ENCODE peak calls at places on chromosomes 5 and 9, in four cellular contexts. One of them, this sample, is unnamed.
A peak's percentile ranks its signal among the peaks of the same experiment; 100 is the strongest.

GRCh38 chr5:87393331-87393730 is 19.4 kb downstream of the CCNH start:
- DNase-seq in brain microvascular endothelial cell: no peak
- DNase-seq in tibial artery: no peak
- DNase-seq in GM23248: peak; percentile 87
- DNase-seq in this sample: no peak

GRCh38 chr5:125461641-125462072 is 715.2 kb upstream of the ZNF608 start:
- DNase-seq in brain microvascular endothelial cell: no peak
- DNase-seq in tibial artery: no peak
- DNase-seq in GM23248: no peak
- DNase-seq in this sample: no peak

GRCh38 chr5:155794801-155795200 is 532.2 kb upstream of the SGCD start:
- DNase-seq in brain microvascular endothelial cell: no peak
- DNase-seq in tibial artery: no peak
- DNase-seq in GM23248: peak; percentile 12
- DNase-seq in this sample: no peak

GRCh38 chr9:111992523-111992922 is 95.9 kb downstream of the UGCG start:
- DNase-seq in brain microvascular endothelial cell: peak; percentile 52
- DNase-seq in tibial artery: no peak
- DNase-seq in GM23248: peak; percentile 79
- DNase-seq in this sample: no peak

GRCh38 chr5:169637856-169638190 is 748 bp downstream of the DOCK2 start:
- DNase-seq in brain microvascular endothelial cell: no peak
- DNase-seq in tibial artery: no peak
- DNase-seq in GM23248: no peak
- DNase-seq in this sample: no peak

GRCh38 chr5:157917909-157918809 is 59.2 kb upstream of the CLINT1 start:
- DNase-seq in brain microvascular endothelial cell: peak; percentile 85
- DNase-seq in tibial artery: peak; percentile 69
- DNase-seq in GM23248: peak; percentile 90
- DNase-seq in this sample: peak; percentile 68

GRCh38 chr9:133184971-133185370 is 21.3 kb upstream of the GBGT1 start:
- DNase-seq in brain microvascular endothelial cell: peak; percentile 70
- DNase-seq in tibial artery: no peak
- DNase-seq in GM23248: peak; percentile 89
- DNase-seq in this sample: no peak

GRCh38 chr9:75084081-75084672 is 3.8 kb downstream of the NMRK1 start:
- DNase-seq in brain microvascular endothelial cell: no peak
- DNase-seq in tibial artery: no peak
- DNase-seq in GM23248: no peak
- DNase-seq in this sample: no peak

GRCh38 chr5:96577909-96578308 is 84.3 kb upstream of the CAST start:
- DNase-seq in brain microvascular endothelial cell: no peak
- DNase-seq in tibial artery: no peak
- DNase-seq in GM23248: peak; percentile 56
- DNase-seq in this sample: no peak

GRCh38 chr9:127527560-127528268 is 76.4 kb downstream of the LRSAM1 start:
- DNase-seq in brain microvascular endothelial cell: no peak
- DNase-seq in tibial artery: no peak
- DNase-seq in GM23248: no peak
- DNase-seq in this sample: no peak

GRCh38 chr5:114857951-114858401 is 311.7 kb downstream of the TRIM36 start:
- DNase-seq in brain microvascular endothelial cell: no peak
- DNase-seq in tibial artery: no peak
- DNase-seq in GM23248: peak; percentile 0
- DNase-seq in this sample: no peak

GRCh38 chr9:124257070-124257864 is 482 bp upstream of the NEK6 start:
- DNase-seq in brain microvascular endothelial cell: no peak
- DNase-seq in tibial artery: peak; percentile 63
- DNase-seq in GM23248: peak; percentile 47
- DNase-seq in this sample: no peak

GRCh38 chr5:5276471-5276870 is 136.3 kb downstream of the ADAMTS16 start:
- DNase-seq in brain microvascular endothelial cell: no peak
- DNase-seq in tibial artery: no peak
- DNase-seq in GM23248: no peak
- DNase-seq in this sample: no peak

GRCh38 chr5:96066386-96066719 is 104.7 kb upstream of the ELL2 start:
- DNase-seq in brain microvascular endothelial cell: no peak
- DNase-seq in tibial artery: no peak
- DNase-seq in GM23248: no peak
- DNase-seq in this sample: no peak

GRCh38 chr5:154937718-154938466 is at the start of gene GEMIN5:
- DNase-seq in brain microvascular endothelial cell: peak; percentile 68
- DNase-seq in tibial artery: peak; percentile 87
- DNase-seq in GM23248: peak; percentile 96
- DNase-seq in this sample: peak; percentile 71

GRCh38 chr9:38339087-38339486 is 53.4 kb upstream of the ALDH1B1 start:
- DNase-seq in brain microvascular endothelial cell: peak; percentile 19
- DNase-seq in tibial artery: no peak
- DNase-seq in GM23248: peak; percentile 82
- DNase-seq in this sample: no peak

GRCh38 chr5:172444110-172444510 is 10.2 kb downstream of the SH3PXD2B start:
- DNase-seq in brain microvascular endothelial cell: peak; percentile 57
- DNase-seq in tibial artery: peak; percentile 64
- DNase-seq in GM23248: peak; percentile 77
- DNase-seq in this sample: no peak

GRCh38 chr5:33257807-33258491 is 182.8 kb upstream of the TARS1 start:
- DNase-seq in brain microvascular endothelial cell: peak; percentile 78
- DNase-seq in tibial artery: no peak
- DNase-seq in GM23248: peak; percentile 90
- DNase-seq in this sample: no peak

GRCh38 chr5:42767491-42768105 is 11.0 kb downstream of the CCDC152 start:
- DNase-seq in brain microvascular endothelial cell: peak; percentile 11
- DNase-seq in tibial artery: no peak
- DNase-seq in GM23248: peak; percentile 58
- DNase-seq in this sample: no peak

GRCh38 chr9:33265211-33265885 is 499 bp downstream of the CHMP5 start:
- DNase-seq in brain microvascular endothelial cell: no peak
- DNase-seq in tibial artery: no peak
- DNase-seq in GM23248: peak; percentile 51
- DNase-seq in this sample: no peak

GRCh38 chr5:124408738-124409453 is 337.5 kb downstream of the ZNF608 start:
- DNase-seq in brain microvascular endothelial cell: no peak
- DNase-seq in tibial artery: no peak
- DNase-seq in GM23248: peak; percentile 24
- DNase-seq in this sample: no peak

GRCh38 chr5:109857405-109858031 is 167.8 kb downstream of the MAN2A1 start:
- DNase-seq in brain microvascular endothelial cell: no peak
- DNase-seq in tibial artery: no peak
- DNase-seq in GM23248: no peak
- DNase-seq in this sample: no peak

GRCh38 chr9:76107487-76107886 is 217.0 kb downstream of the PCSK5 start:
- DNase-seq in brain microvascular endothelial cell: no peak
- DNase-seq in tibial artery: peak; percentile 82
- DNase-seq in GM23248: peak; percentile 71
- DNase-seq in this sample: no peak

GRCh38 chr5:1143670-1143951 is 31.7 kb upstream of the SLC12A7 start:
- DNase-seq in brain microvascular endothelial cell: no peak
- DNase-seq in tibial artery: no peak
- DNase-seq in GM23248: no peak
- DNase-seq in this sample: no peak

GRCh38 chr5:138138949-138139775 is at the start of gene NME5:
- DNase-seq in brain microvascular endothelial cell: peak; percentile 55
- DNase-seq in tibial artery: no peak
- DNase-seq in GM23248: no peak
- DNase-seq in this sample: no peak

GRCh38 chr9:110152704-110153374 is 55.1 kb downstream of the C9orf152 start:
- DNase-seq in brain microvascular endothelial cell: peak; percentile 38
- DNase-seq in tibial artery: no peak
- DNase-seq in GM23248: peak; percentile 66
- DNase-seq in this sample: no peak

GRCh38 chr5:60297658-60298057 is 402.3 kb downstream of the DEPDC1B start:
- DNase-seq in brain microvascular endothelial cell: no peak
- DNase-seq in tibial artery: no peak
- DNase-seq in GM23248: no peak
- DNase-seq in this sample: no peak

GRCh38 chr9:114893622-114894021 is 36.8 kb downstream of the TNFSF8 start:
- DNase-seq in brain microvascular endothelial cell: no peak
- DNase-seq in tibial artery: no peak
- DNase-seq in GM23248: peak; percentile 18
- DNase-seq in this sample: no peak

GRCh38 chr9:131365546-131365945 is 28.3 kb upstream of the PRRC2B start:
- DNase-seq in brain microvascular endothelial cell: no peak
- DNase-seq in tibial artery: no peak
- DNase-seq in GM23248: no peak
- DNase-seq in this sample: no peak

GRCh38 chr9:131367445-131367844 is 26.4 kb upstream of the PRRC2B start:
- DNase-seq in brain microvascular endothelial cell: no peak
- DNase-seq in tibial artery: no peak
- DNase-seq in GM23248: no peak
- DNase-seq in this sample: no peak

GRCh38 chr9:131370638-131371037 is 23.2 kb upstream of the PRRC2B start:
- DNase-seq in brain microvascular endothelial cell: no peak
- DNase-seq in tibial artery: no peak
- DNase-seq in GM23248: no peak
- DNase-seq in this sample: no peak

GRCh38 chr9:131361202-131361833 is 32.6 kb upstream of the PRRC2B start:
- DNase-seq in brain microvascular endothelial cell: no peak
- DNase-seq in tibial artery: no peak
- DNase-seq in GM23248: no peak
- DNase-seq in this sample: peak; percentile 32

GRCh38 chr9:131366745-131367401 is 27.0 kb upstream of the PRRC2B start:
- DNase-seq in brain microvascular endothelial cell: peak; percentile 38
- DNase-seq in tibial artery: no peak
- DNase-seq in GM23248: peak; percentile 55
- DNase-seq in this sample: no peak
- H3K4me3 ChIP-seq in brain microvascular endothelial cell: no peak overlapping the region
- H3K4me3 ChIP-seq in tibial artery: no peak overlapping the region
- H3K4me3 ChIP-seq in GM23248: no peak overlapping the region
- H3K4me3 ChIP-seq in this sample: no peak overlapping the region

DNA sequence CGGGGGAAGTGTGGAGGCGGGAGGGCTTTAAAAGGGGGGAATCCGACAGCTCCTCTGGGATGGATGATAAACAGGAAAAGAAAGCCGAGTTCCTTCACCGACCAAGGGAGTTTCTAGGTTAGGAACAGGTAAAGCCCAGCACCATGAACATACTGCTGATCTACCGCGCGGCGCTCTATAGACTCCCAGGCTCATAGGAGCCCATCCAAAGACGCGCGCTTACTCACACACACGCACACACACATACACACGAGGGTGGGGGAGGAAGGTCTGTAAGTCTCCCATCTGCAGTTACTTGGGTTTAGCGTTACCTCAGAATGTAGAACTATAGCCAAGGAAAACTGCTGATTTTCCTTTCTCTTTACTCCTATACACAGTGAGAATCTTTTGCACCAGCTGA is 2.6 kb upstream of the GABRB2 start:
- DNase-seq in brain microvascular endothelial cell: no peak
- DNase-seq in tibial artery: no peak
- DNase-seq in GM23248: peak; percentile 16
- DNase-seq in this sample: no peak
- H3K4me3 ChIP-seq in brain microvascular endothelial cell: no peak overlapping the region
- H3K4me3 ChIP-seq in tibial artery: no peak overlapping the region
- H3K4me3 ChIP-seq in GM23248: no peak overlapping the region
- H3K4me3 ChIP-seq in this sample: no peak overlapping the region

GRCh38 chr9:81683704-81684103 is 5.6 kb downstream of the TLE1 start:
- DNase-seq in brain microvascular endothelial cell: no peak
- DNase-seq in tibial artery: no peak
- DNase-seq in GM23248: no peak
- DNase-seq in this sample: no peak

GRCh38 chr9:81683214-81683613 is 6.1 kb downstream of the TLE1 start:
- DNase-seq in brain microvascular endothelial cell: no peak
- DNase-seq in tibial artery: no peak
- DNase-seq in GM23248: no peak
- DNase-seq in this sample: no peak

GRCh38 chr9:81686614-81687520 is 2.5 kb downstream of the TLE1 start:
- DNase-seq in brain microvascular endothelial cell: peak; percentile 71
- DNase-seq in tibial artery: peak; percentile 89
- DNase-seq in GM23248: peak; percentile 88
- DNase-seq in this sample: peak; percentile 82

GRCh38 chr9:81687521-81688261 is 1.7 kb downstream of the TLE1 start:
- DNase-seq in brain microvascular endothelial cell: no peak
- DNase-seq in tibial artery: peak; percentile 80
- DNase-seq in GM23248: peak; percentile 48
- DNase-seq in this sample: peak; percentile 94

GRCh38 chr9:81685763-81686613 is 3.4 kb downstream of the TLE1 start:
- DNase-seq in brain microvascular endothelial cell: peak; percentile 27
- DNase-seq in tibial artery: no peak
- DNase-seq in GM23248: peak; percentile 42
- DNase-seq in this sample: no peak
- H3K4me3 ChIP-seq in brain microvascular endothelial cell: peak overlapping the region; percentile 79
- H3K4me3 ChIP-seq in tibial artery: peak overlapping the region; percentile 95
- H3K4me3 ChIP-seq in GM23248: peak overlapping the region; percentile 90
- H3K4me3 ChIP-seq in this sample: no peak overlapping the region

GRCh38 chr9:19199012-19199411 is 31.5 kb upstream of the DENND4C start:
- DNase-seq in brain microvascular endothelial cell: no peak
- DNase-seq in tibial artery: no peak
- DNase-seq in GM23248: no peak
- DNase-seq in this sample: no peak

GRCh38 chr9:19203058-19203457 is 27.4 kb upstream of the DENND4C start:
- DNase-seq in brain microvascular endothelial cell: no peak
- DNase-seq in tibial artery: no peak
- DNase-seq in GM23248: no peak
- DNase-seq in this sample: no peak

GRCh38 chr9:19200234-19200633 is 30.3 kb upstream of the DENND4C start:
- DNase-seq in brain microvascular endothelial cell: no peak
- DNase-seq in tibial artery: no peak
- DNase-seq in GM23248: no peak
- DNase-seq in this sample: no peak

GRCh38 chr9:19198406-19198805 is 32.1 kb upstream of the DENND4C start:
- DNase-seq in brain microvascular endothelial cell: no peak
- DNase-seq in tibial artery: no peak
- DNase-seq in GM23248: no peak
- DNase-seq in this sample: no peak

DNA sequence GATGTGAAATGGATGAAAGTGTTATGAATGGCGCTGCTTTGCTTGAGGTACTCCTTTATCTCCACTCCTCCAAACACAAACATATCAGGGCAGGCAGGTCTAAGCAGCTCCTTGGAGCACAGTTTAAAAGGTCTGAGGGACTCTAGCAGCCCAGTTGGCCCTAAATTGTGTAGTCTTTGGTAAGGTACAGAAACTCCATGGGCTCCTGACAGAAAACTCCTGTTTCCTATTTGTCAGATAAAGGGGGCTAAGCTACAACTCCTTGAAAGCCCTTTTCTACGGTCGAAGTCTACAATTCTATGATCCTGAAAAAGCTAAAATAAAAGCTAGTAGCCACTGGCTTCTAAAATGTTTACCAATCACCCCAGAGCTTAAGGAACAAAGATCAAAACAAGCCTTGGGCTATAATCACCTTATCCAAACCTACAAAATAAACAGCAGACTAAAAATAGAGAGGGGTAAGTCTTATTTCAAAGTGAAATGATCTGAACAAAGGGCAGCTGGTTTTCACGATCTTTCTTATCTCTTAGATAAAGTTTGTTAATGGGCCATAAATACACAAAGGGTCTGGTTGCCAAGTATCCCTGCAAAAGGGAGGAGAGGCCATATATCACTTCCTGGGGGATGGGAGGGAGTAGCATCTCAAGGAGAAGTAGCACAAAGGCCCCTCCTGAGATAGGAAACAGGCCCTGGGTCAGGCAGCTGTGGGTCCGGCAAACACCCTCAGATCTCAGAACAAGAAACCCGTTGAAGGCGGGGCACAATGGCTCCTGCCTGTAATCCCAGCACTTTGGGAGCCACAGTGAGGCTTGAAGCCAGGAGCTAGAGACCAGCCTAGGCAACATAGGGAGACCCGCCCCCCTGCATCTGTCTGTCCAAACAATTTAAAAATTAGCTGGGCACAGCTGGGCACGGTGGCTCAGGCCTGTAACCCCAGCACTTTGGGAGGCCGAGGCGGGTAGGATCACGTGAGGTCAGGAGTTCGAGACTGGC is 28.3 kb upstream of the DENND4C start:
- DNase-seq in brain microvascular endothelial cell: no peak
- DNase-seq in tibial artery: no peak
- DNase-seq in GM23248: no peak
- DNase-seq in this sample: no peak
- H3K4me3 ChIP-seq in brain microvascular endothelial cell: no peak overlapping the region
- H3K4me3 ChIP-seq in tibial artery: no peak overlapping the region
- H3K4me3 ChIP-seq in GM23248: no peak overlapping the region
- H3K4me3 ChIP-seq in this sample: no peak overlapping the region